ENCODE peak calls at places on chromosomes 7 and 10, in five cellular contexts. Y is lower lobe of right lung, N is lower leg skin, M is ELR, Q is NCI-H510A treated with DMSO at 0.1 percent for 48 hours. R is an unnamed sample.

GRCh38 chr10:101843032-101843991 is at the start of gene KCNIP2:
- DNase-seq in Y (peak), N (no peak), M (peak), Q (peak), R (peak)

GRCh38 chr7:99407849-99408346 is 499 bp downstream of the PDAP1 start:
- DNase-seq in Y (no peak), N (peak), M (peak), Q (peak), R (peak)

GRCh38 chr7:38070718-38071117 is 107.3 kb upstream of the STARD3NL start:
- DNase-seq in Y (no peak), N (no peak), M (no peak), Q (peak), R (no peak)

GRCh38 chr7:107534139-107534538 is 29.6 kb downstream of the COG5 start:
- DNase-seq in Y (no peak), N (no peak), M (no peak), Q (no peak), R (no peak)

GRCh38 chr7:99615989-99616358 is 772 bp upstream of the ZSCAN25 start:
- DNase-seq in Y (no peak), N (no peak), M (no peak), Q (no peak), R (no peak)

GRCh38 chr10:74888947-74889661 is 62.7 kb downstream of the KAT6B start:
- DNase-seq in Y (no peak), N (peak), M (peak), Q (peak), R (no peak)

GRCh38 chr10:111840546-111840945 is 343.0 kb downstream of the GPAM start:
- DNase-seq in Y (no peak), N (no peak), M (no peak), Q (no peak), R (no peak)

GRCh38 chr7:127997226-127997922 is 33.9 kb downstream of the LRRC4 start:
- DNase-seq in Y (no peak), N (peak), M (no peak), Q (no peak), R (no peak)

GRCh38 chr7:135490783-135491182 is 19.1 kb downstream of the CNOT4 start:
- DNase-seq in Y (no peak), N (no peak), M (peak), Q (no peak), R (no peak)

R was measured in Right ventricle myocardium superior.